ENCODE peak calls at places on chromosome 10, in five cellular contexts. N is HCT116, C is Peyer's patch, D is IMR-90, G is adrenal gland. K is an unnamed sample.

GRCh38 chr10:94274142-94274787 is 88.5 kb downstream of the NOC3L start:
- DNase-seq in N (no peak), C (no peak), D (no peak), G (no peak), K (no peak)

GRCh38 chr10:90960355-90960814 is 39.5 kb upstream of the ANKRD1 start:
- DNase-seq in N (no peak), C (no peak), D (peak), G (peak), K (no peak)

GRCh38 chr10:114044251-114045070 is 795 bp downstream of the ADRB1 start:
- DNase-seq in N (no peak), C (peak), D (no peak), G (no peak), K (no peak)

GRCh38 chr10:101063162-101063525 is 1.4 kb downstream of the KAZALD1 start:
- DNase-seq in N (no peak), C (no peak), D (no peak), G (no peak), K (no peak)

GRCh38 chr10:47031251-47031952 is 120.2 kb downstream of the PTPN20 start:
- DNase-seq in N (peak), C (peak), D (no peak), G (no peak), K (no peak)

GRCh38 chr10:47449102-47449978 is 34.6 kb downstream of the ANXA8 start:
- DNase-seq in N (no peak), C (peak), D (no peak), G (no peak), K (no peak)

GRCh38 chr10:82282782-82283456 is 407.9 kb downstream of the NRG3 start:
- DNase-seq in N (no peak), C (no peak), D (no peak), G (no peak), K (no peak)

GRCh38 chr10:15719899-15720634 is at the start of gene ITGA8:
- DNase-seq in N (no peak), C (no peak), D (no peak), G (peak), K (peak)

GRCh38 chr10:47146571-47146970 is 153.4 kb upstream of the GDF10 start:
- DNase-seq in N (no peak), C (no peak), D (no peak), G (no peak), K (no peak)

GRCh38 chr10:58696736-58697135 is 184.1 kb downstream of the BICC1 start:
- DNase-seq in N (no peak), C (no peak), D (peak), G (no peak), K (no peak)

GRCh38 chr10:45526309-45526708 is 146.3 kb downstream of the ZFAND4 start:
- DNase-seq in N (no peak), C (no peak), D (no peak), G (no peak), K (no peak)

GRCh38 chr10:12531305-12531738 is 182.0 kb downstream of the CAMK1D start:
- DNase-seq in N (no peak), C (no peak), D (peak), G (peak), K (no peak)

GRCh38 chr10:12194752-12195271 is 879 bp downstream of the NUDT5 start:
- DNase-seq in N (no peak), C (peak), D (peak), G (peak), K (no peak)

GRCh38 chr10:86298501-86299001 is 68.0 kb downstream of the GRID1 start:
- DNase-seq in N (no peak), C (no peak), D (no peak), G (no peak), K (no peak)

GRCh38 chr10:77105756-77106155 is 531.9 kb downstream of the KCNMA1 start:
- DNase-seq in N (no peak), C (no peak), D (peak), G (no peak), K (no peak)

GRCh38 chr10:122495406-122496340 is 34.3 kb downstream of the HTRA1 start:
- DNase-seq in N (peak), C (no peak), D (no peak), G (no peak), K (no peak)

GRCh38 chr10:34507217-34507616 is 307.9 kb downstream of the PARD3 start:
- DNase-seq in N (no peak), C (no peak), D (no peak), G (no peak), K (no peak)

GRCh38 chr10:28137907-28138880 is 139.3 kb upstream of the ODAD2 start:
- DNase-seq in N (peak), C (no peak), D (peak), G (no peak), K (no peak)

GRCh38 chr10:34522542-34522941 is 292.6 kb downstream of the PARD3 start:
- DNase-seq in N (no peak), C (no peak), D (peak), G (no peak), K (no peak)

GRCh38 chr10:29199344-29199743 is 89.5 kb upstream of the LYZL1 start:
- DNase-seq in N (no peak), C (no peak), D (no peak), G (no peak), K (no peak)

GRCh38 chr10:5198386-5198785 is 1.7 kb downstream of the AKR1C4 start:
- DNase-seq in N (no peak), C (no peak), D (peak), G (no peak), K (no peak)

GRCh38 chr10:96670786-96671185 is 49.5 kb downstream of the PIK3AP1 start:
- DNase-seq in N (no peak), C (no peak), D (peak), G (no peak), K (no peak)

GRCh38 chr10:97059872-97060205 is 125.9 kb downstream of the SLIT1 start:
- DNase-seq in N (no peak), C (no peak), D (no peak), G (no peak), K (no peak)

GRCh38 chr10:88386878-88387773 is 196.0 kb downstream of the RNLS start:
- DNase-seq in N (peak), C (no peak), D (peak), G (peak), K (no peak)

GRCh38 chr10:60611291-60611747 is 167.0 kb upstream of the CDK1 start:
- DNase-seq in N (peak), C (no peak), D (peak), G (no peak), K (no peak)

GRCh38 chr10:1156921-1157614 is 100.9 kb downstream of the WDR37 start:
- DNase-seq in N (no peak), C (no peak), D (no peak), G (no peak), K (no peak)

GRCh38 chr10:124053971-124054370 is 39.4 kb downstream of the CHST15 start:
- DNase-seq in N (peak), C (no peak), D (no peak), G (no peak), K (no peak)

GRCh38 chr10:72567884-72568283 is 58.0 kb downstream of the MICU1 start:
- DNase-seq in N (peak), C (no peak), D (no peak), G (no peak), K (no peak)

GRCh38 chr10:125844673-125845300 is 21.4 kb downstream of the BCCIP start:
- DNase-seq in N (no peak), C (no peak), D (no peak), G (peak), K (no peak)

GRCh38 chr10:77391605-77392235 is 245.9 kb downstream of the KCNMA1 start:
- DNase-seq in N (peak), C (peak), D (peak), G (peak), K (no peak)

GRCh38 chr10:94042001-94042813 is 48.5 kb downstream of the PLCE1 start:
- DNase-seq in N (peak), C (no peak), D (peak), G (no peak), K (no peak)

GRCh38 chr10:96478317-96478716 is 35.4 kb downstream of the TLL2 start:
- DNase-seq in N (no peak), C (no peak), D (no peak), G (no peak), K (no peak)

GRCh38 chr10:83214178-83214577 is 925.1 kb upstream of the GHITM start:
- DNase-seq in N (no peak), C (no peak), D (no peak), G (no peak), K (no peak)

GRCh38 chr10:98563811-98564210 is 117.1 kb upstream of the HPS1 start:
- DNase-seq in N (no peak), C (no peak), D (no peak), G (no peak), K (no peak)
- TF ChIP-seq POLR2A in N (no peak), C (no peak), D (no peak), G (no peak), K (no peak)

GRCh38 chr10:67849331-67850011 is 11.5 kb upstream of the DNAJC12 start:
- DNase-seq in N (peak), C (peak), D (peak), G (peak), K (peak)
- TF ChIP-seq POLR2A in N (peak), C (peak), D (no peak), G (peak), K (peak)

GRCh38 chr10:68332259-68333057 is at the start of gene PBLD:
- DNase-seq in N (peak), C (peak), D (peak), G (peak), K (peak)
- TF ChIP-seq POLR2A in N (no peak), C (peak), D (peak), G (peak), K (peak)

DNA sequence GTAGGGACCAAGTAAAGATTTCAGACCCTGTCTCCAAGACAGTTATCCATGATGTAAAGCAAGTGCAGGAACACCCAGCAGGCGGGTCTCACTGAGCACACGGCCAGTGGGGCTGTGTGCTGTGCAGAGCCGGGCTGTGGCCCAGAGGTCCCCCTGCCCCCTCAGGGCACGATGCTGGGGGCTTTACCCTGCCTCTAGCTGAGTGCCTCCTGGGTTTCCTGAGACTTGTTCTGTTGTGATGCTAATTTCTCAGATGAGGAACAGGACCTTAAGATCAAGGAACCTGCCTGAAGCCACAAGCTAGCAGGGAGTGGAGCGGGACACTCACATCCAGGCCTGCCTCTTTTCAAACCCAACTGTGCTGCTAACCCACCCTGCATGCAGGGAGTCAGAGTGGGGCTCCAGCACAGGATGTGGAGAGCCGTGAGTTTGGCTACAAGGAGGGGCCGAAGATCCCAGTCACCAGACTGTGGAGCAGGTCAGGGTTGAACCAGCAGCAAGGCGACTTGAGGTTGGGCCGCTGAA is 76.1 kb upstream of the LYZL2 start:
- DNase-seq in N (no peak), C (no peak), D (no peak), G (no peak), K (no peak)
- TF ChIP-seq POLR2A in N (no peak), C (no peak), D (no peak), G (no peak), K (peak)

DNA sequence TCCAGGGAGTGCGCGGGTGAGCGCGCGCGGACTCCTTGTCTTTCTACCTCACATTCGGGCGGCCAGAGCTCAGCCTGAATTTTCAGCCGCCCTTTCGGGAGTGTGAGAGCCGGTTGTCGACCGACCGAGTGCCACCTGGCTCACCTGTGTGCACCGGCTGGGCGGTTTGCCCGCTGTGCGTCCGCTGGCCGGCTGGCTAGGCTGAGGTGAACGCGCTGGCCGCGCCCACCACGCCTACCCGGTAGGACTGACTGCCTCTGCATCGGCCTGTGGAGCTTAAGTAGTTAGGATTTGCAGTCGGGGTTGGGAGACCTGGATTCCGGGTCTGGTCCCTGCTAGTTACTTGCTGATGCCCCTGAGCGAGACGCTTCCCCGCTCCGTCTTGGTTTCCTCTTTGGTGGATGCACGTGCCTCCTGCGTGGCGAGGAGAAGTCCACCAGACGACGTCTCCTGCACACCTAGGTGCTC is 553 bp downstream of the TSPAN15 start:
- DNase-seq in N (no peak), C (peak), D (no peak), G (no peak), K (no peak)
- TF ChIP-seq POLR2A in N (no peak), C (no peak), D (no peak), G (no peak), K (no peak)

GRCh38 chr10:43408331-43408709 is 666 bp downstream of the HNRNPF start:
- DNase-seq in N (no peak), C (no peak), D (no peak), G (no peak), K (no peak)
- TF ChIP-seq POLR2A in N (no peak), C (no peak), D (no peak), G (no peak), K (no peak)

GRCh38 chr10:16803464-16803863 is 13.8 kb downstream of the RSU1 start:
- DNase-seq in N (no peak), C (no peak), D (no peak), G (no peak), K (no peak)

GRCh38 chr10:16804123-16804522 is 13.1 kb downstream of the RSU1 start:
- DNase-seq in N (no peak), C (no peak), D (no peak), G (no peak), K (no peak)

GRCh38 chr10:16798571-16798970 is 18.7 kb downstream of the RSU1 start:
- DNase-seq in N (no peak), C (no peak), D (no peak), G (no peak), K (no peak)

GRCh38 chr10:16795410-16796073 is 21.7 kb downstream of the RSU1 start:
- DNase-seq in N (no peak), C (no peak), D (no peak), G (no peak), K (no peak)

GRCh38 chr10:16799621-16800020 is 17.6 kb downstream of the RSU1 start:
- DNase-seq in N (no peak), C (no peak), D (no peak), G (no peak), K (no peak)
- TF ChIP-seq POLR2A in N (no peak), C (no peak), D (no peak), G (no peak), K (no peak)

DNA sequence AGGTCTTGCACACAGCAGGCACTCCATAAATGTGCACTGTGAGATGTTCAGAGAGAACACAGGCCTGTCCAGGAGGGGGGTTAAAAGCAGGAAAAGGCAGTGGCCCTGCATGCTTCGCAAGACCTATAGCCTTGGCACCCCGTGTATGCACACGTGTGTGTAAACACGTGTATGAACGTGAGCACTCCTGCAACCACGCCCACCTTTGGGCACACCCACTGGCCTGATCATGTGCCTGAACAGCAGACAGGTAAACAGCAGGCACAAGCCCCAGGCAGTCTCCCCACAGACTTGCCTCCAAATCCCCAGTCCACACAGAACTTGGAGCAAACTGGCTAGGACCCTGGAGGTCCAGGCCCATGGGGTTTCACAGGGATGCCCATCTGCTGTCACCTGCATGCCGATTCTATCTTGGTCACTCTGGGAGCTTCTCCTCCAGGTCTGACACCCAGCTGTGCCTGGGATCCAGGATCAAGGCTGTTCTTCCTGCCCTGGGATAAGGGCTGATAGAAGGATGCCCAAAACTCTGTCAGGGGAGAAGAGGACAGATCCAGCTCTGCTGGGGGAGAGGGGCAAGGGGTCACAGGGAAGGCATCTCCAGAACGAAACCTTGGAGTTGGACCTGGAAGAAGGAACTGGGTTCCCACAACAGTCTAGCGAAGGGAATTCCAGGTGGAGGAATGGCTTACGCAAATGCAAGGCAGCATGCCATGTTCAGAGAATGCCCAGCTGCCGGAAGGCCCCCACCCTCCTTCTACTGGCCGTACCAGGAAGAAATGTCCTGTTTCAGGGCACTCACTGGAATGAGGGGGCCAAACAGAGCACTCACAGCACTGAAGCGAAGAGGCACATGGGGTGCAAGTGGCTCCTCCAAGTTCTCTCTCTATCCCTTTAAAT is 14.3 kb upstream of the ZMIZ1 start:
- DNase-seq in N (no peak), C (peak), D (no peak), G (no peak), K (no peak)
- TF ChIP-seq POLR2A in N (no peak), C (no peak), D (no peak), G (no peak), K (no peak)

K was measured in GM12891.